ENCODE peak calls at places on chromosomes 6 and 20, in six cellular contexts. One of them, this sample, is unnamed. For H3K4me1, the result is how much of the 10 kb centered on the place peaks cover.

GRCh38 chr20:41141153-41141815 is 3.9 kb downstream of the PLCG1 start:
- DNase-seq in astrocyte: peak
- DNase-seq in fibroblast of lung: peak
- DNase-seq in keratinocyte: no peak
- DNase-seq in mammary epithelial cell: no peak
- DNase-seq in MM.1S: no peak
- DNase-seq in this sample: peak

GRCh38 chr6:108564178-108564577 is 3.5 kb downstream of the FOXO3 start:
- DNase-seq in MM.1S: peak
- DNase-seq in fibroblast of lung: peak
- DNase-seq in astrocyte: peak
- DNase-seq in mammary epithelial cell: peak
- DNase-seq in keratinocyte: peak
- DNase-seq in this sample: no peak

GRCh38 chr20:4957939-4958362 is 43.4 kb downstream of the SLC23A2 start:
- DNase-seq in keratinocyte: no peak
- DNase-seq in mammary epithelial cell: no peak
- DNase-seq in astrocyte: peak
- DNase-seq in MM.1S: no peak
- DNase-seq in fibroblast of lung: peak
- DNase-seq in this sample: no peak

GRCh38 chr6:57262491-57262890 is 40.4 kb upstream of the RAB23 start:
- DNase-seq in MM.1S: no peak
- DNase-seq in mammary epithelial cell: no peak
- DNase-seq in fibroblast of lung: peak
- DNase-seq in keratinocyte: no peak
- DNase-seq in astrocyte: no peak
- DNase-seq in this sample: no peak

GRCh38 chr20:23286346-23286745 is 64.2 kb upstream of the NXT1 start:
- DNase-seq in MM.1S: no peak
- DNase-seq in mammary epithelial cell: no peak
- DNase-seq in fibroblast of lung: no peak
- DNase-seq in astrocyte: no peak
- DNase-seq in keratinocyte: no peak
- DNase-seq in this sample: no peak

GRCh38 chr20:61373956-61374545 is 122.0 kb downstream of the CDH4 start:
- DNase-seq in mammary epithelial cell: no peak
- DNase-seq in MM.1S: no peak
- DNase-seq in astrocyte: no peak
- DNase-seq in keratinocyte: no peak
- DNase-seq in fibroblast of lung: no peak
- DNase-seq in this sample: no peak

GRCh38 chr6:108492131-108492766 is 68.5 kb upstream of the FOXO3 start:
- DNase-seq in keratinocyte: no peak
- DNase-seq in fibroblast of lung: peak
- DNase-seq in mammary epithelial cell: peak
- DNase-seq in MM.1S: peak
- DNase-seq in astrocyte: peak
- DNase-seq in this sample: peak

GRCh38 chr6:87082160-87082721 is 12.7 kb downstream of the CGA start:
- DNase-seq in keratinocyte: no peak
- DNase-seq in MM.1S: no peak
- DNase-seq in fibroblast of lung: no peak
- DNase-seq in mammary epithelial cell: no peak
- DNase-seq in astrocyte: no peak
- DNase-seq in this sample: no peak

GRCh38 chr6:3867616-3868502 is 18.7 kb downstream of the FAM50B start:
- DNase-seq in keratinocyte: no peak
- DNase-seq in MM.1S: no peak
- DNase-seq in astrocyte: peak
- DNase-seq in mammary epithelial cell: peak
- DNase-seq in fibroblast of lung: peak
- DNase-seq in this sample: no peak

GRCh38 chr6:66897576-66897975 is 1190.5 kb upstream of the EYS start:
- DNase-seq in mammary epithelial cell: peak
- DNase-seq in fibroblast of lung: peak
- DNase-seq in astrocyte: peak
- DNase-seq in keratinocyte: peak
- DNase-seq in MM.1S: no peak
- DNase-seq in this sample: no peak

GRCh38 chr20:4546342-4546741 is 175.4 kb upstream of the PRND start:
- DNase-seq in MM.1S: no peak
- DNase-seq in mammary epithelial cell: no peak
- DNase-seq in fibroblast of lung: no peak
- DNase-seq in astrocyte: no peak
- DNase-seq in keratinocyte: no peak
- DNase-seq in this sample: no peak

GRCh38 chr6:135173989-135174484 is 7.1 kb upstream of the MYB start:
- DNase-seq in fibroblast of lung: no peak
- DNase-seq in MM.1S: no peak
- DNase-seq in keratinocyte: no peak
- DNase-seq in mammary epithelial cell: no peak
- DNase-seq in astrocyte: no peak
- DNase-seq in this sample: no peak

GRCh38 chr20:33852971-33853813 is 42.0 kb downstream of the CHMP4B start:
- DNase-seq in keratinocyte: no peak
- DNase-seq in astrocyte: peak
- DNase-seq in MM.1S: no peak
- DNase-seq in fibroblast of lung: peak
- DNase-seq in mammary epithelial cell: no peak
- DNase-seq in this sample: no peak

GRCh38 chr6:45479834-45480696 is 102.3 kb upstream of the SUPT3H start:
- DNase-seq in fibroblast of lung: peak
- DNase-seq in mammary epithelial cell: peak
- DNase-seq in MM.1S: no peak
- DNase-seq in astrocyte: peak
- DNase-seq in keratinocyte: no peak
- DNase-seq in this sample: no peak

GRCh38 chr20:18046535-18046934 is 11.2 kb downstream of the OVOL2 start:
- DNase-seq in fibroblast of lung: no peak
- DNase-seq in mammary epithelial cell: no peak
- DNase-seq in MM.1S: no peak
- DNase-seq in keratinocyte: no peak
- DNase-seq in astrocyte: no peak
- DNase-seq in this sample: no peak

GRCh38 chr6:19032486-19033295 is 645.5 kb downstream of the RNF144B start:
- DNase-seq in MM.1S: no peak
- DNase-seq in astrocyte: no peak
- DNase-seq in keratinocyte: no peak
- DNase-seq in mammary epithelial cell: no peak
- DNase-seq in fibroblast of lung: no peak
- DNase-seq in this sample: no peak

GRCh38 chr6:14738497-14738896 is 507.4 kb upstream of the JARID2 start:
- DNase-seq in fibroblast of lung: no peak
- DNase-seq in astrocyte: no peak
- DNase-seq in keratinocyte: no peak
- DNase-seq in mammary epithelial cell: no peak
- DNase-seq in MM.1S: no peak
- DNase-seq in this sample: no peak

GRCh38 chr6:110609101-110609500 is 132.7 kb upstream of the SLC22A16 start:
- DNase-seq in mammary epithelial cell: no peak
- DNase-seq in keratinocyte: no peak
- DNase-seq in MM.1S: no peak
- DNase-seq in fibroblast of lung: no peak
- DNase-seq in astrocyte: no peak
- DNase-seq in this sample: no peak

GRCh38 chr6:4636881-4637224 is 139.4 kb upstream of the CDYL start:
- DNase-seq in fibroblast of lung: no peak
- DNase-seq in MM.1S: no peak
- DNase-seq in mammary epithelial cell: no peak
- DNase-seq in keratinocyte: no peak
- DNase-seq in astrocyte: no peak
- DNase-seq in this sample: no peak

GRCh38 chr20:32789896-32790750 is 27.9 kb downstream of the DNMT3B start:
- DNase-seq in fibroblast of lung: peak
- DNase-seq in astrocyte: peak
- DNase-seq in MM.1S: peak
- DNase-seq in mammary epithelial cell: peak
- DNase-seq in keratinocyte: no peak
- DNase-seq in this sample: peak

GRCh38 chr6:136956590-136957573 is 34.8 kb downstream of the SLC35D3 start:
- DNase-seq in mammary epithelial cell: no peak
- DNase-seq in keratinocyte: no peak
- DNase-seq in fibroblast of lung: peak
- DNase-seq in astrocyte: no peak
- DNase-seq in MM.1S: peak
- DNase-seq in this sample: no peak

GRCh38 chr6:37173573-37174195 is 3.7 kb downstream of the PIM1 start:
- DNase-seq in MM.1S: no peak
- DNase-seq in keratinocyte: no peak
- DNase-seq in fibroblast of lung: no peak
- DNase-seq in astrocyte: no peak
- DNase-seq in mammary epithelial cell: no peak
- DNase-seq in this sample: no peak

GRCh38 chr6:25010166-25010565 is 74.4 kb upstream of the RIPOR2 start:
- DNase-seq in mammary epithelial cell: no peak
- DNase-seq in MM.1S: no peak
- DNase-seq in astrocyte: no peak
- DNase-seq in keratinocyte: no peak
- DNase-seq in fibroblast of lung: no peak
- DNase-seq in this sample: no peak

GRCh38 chr6:148943451-148943850 is 196.6 kb downstream of the UST start:
- DNase-seq in MM.1S: no peak
- DNase-seq in fibroblast of lung: peak
- DNase-seq in astrocyte: peak
- DNase-seq in mammary epithelial cell: no peak
- DNase-seq in keratinocyte: no peak
- DNase-seq in this sample: no peak

GRCh38 chr6:8029243-8029870 is 34.8 kb downstream of the BLOC1S5 start:
- DNase-seq in keratinocyte: no peak
- DNase-seq in astrocyte: peak
- DNase-seq in MM.1S: no peak
- DNase-seq in mammary epithelial cell: no peak
- DNase-seq in fibroblast of lung: peak
- DNase-seq in this sample: no peak
- H3K4me2 ChIP-seq in keratinocyte: no peak
- H3K4me2 ChIP-seq in astrocyte: no peak
- H3K4me2 ChIP-seq in MM.1S: no peak
- H3K4me2 ChIP-seq in mammary epithelial cell: no peak
- H3K4me2 ChIP-seq in fibroblast of lung: no peak
- H3K4me2 ChIP-seq in this sample: no peak

GRCh38 chr20:48538058-48538825 is 289.6 kb downstream of the PREX1 start:
- DNase-seq in fibroblast of lung: peak
- DNase-seq in mammary epithelial cell: peak
- DNase-seq in MM.1S: no peak
- DNase-seq in astrocyte: peak
- DNase-seq in keratinocyte: peak
- DNase-seq in this sample: no peak

GRCh38 chr20:48531505-48531904 is 296.3 kb downstream of the PREX1 start:
- DNase-seq in astrocyte: peak
- DNase-seq in mammary epithelial cell: no peak
- DNase-seq in fibroblast of lung: peak
- DNase-seq in keratinocyte: no peak
- DNase-seq in MM.1S: no peak
- DNase-seq in this sample: no peak

GRCh38 chr20:48538856-48539255 is 288.9 kb downstream of the PREX1 start:
- DNase-seq in astrocyte: peak
- DNase-seq in mammary epithelial cell: peak
- DNase-seq in MM.1S: no peak
- DNase-seq in fibroblast of lung: peak
- DNase-seq in keratinocyte: no peak
- DNase-seq in this sample: no peak

GRCh38 chr20:48535556-48535955 is 292.2 kb downstream of the PREX1 start:
- DNase-seq in fibroblast of lung: no peak
- DNase-seq in keratinocyte: no peak
- DNase-seq in astrocyte: no peak
- DNase-seq in MM.1S: no peak
- DNase-seq in mammary epithelial cell: no peak
- DNase-seq in this sample: no peak

GRCh38 chr20:48536206-48536605 is 291.6 kb downstream of the PREX1 start:
- DNase-seq in astrocyte: no peak
- DNase-seq in keratinocyte: no peak
- DNase-seq in mammary epithelial cell: no peak
- DNase-seq in MM.1S: no peak
- DNase-seq in fibroblast of lung: no peak
- DNase-seq in this sample: no peak
- H3K4me1 ChIP-seq in astrocyte: under half
- H3K4me1 ChIP-seq in keratinocyte: under half
- H3K4me1 ChIP-seq in mammary epithelial cell: under half
- H3K4me1 ChIP-seq in MM.1S: under half
- H3K4me1 ChIP-seq in fibroblast of lung: under half
- H3K4me1 ChIP-seq in this sample: under half

DNA sequence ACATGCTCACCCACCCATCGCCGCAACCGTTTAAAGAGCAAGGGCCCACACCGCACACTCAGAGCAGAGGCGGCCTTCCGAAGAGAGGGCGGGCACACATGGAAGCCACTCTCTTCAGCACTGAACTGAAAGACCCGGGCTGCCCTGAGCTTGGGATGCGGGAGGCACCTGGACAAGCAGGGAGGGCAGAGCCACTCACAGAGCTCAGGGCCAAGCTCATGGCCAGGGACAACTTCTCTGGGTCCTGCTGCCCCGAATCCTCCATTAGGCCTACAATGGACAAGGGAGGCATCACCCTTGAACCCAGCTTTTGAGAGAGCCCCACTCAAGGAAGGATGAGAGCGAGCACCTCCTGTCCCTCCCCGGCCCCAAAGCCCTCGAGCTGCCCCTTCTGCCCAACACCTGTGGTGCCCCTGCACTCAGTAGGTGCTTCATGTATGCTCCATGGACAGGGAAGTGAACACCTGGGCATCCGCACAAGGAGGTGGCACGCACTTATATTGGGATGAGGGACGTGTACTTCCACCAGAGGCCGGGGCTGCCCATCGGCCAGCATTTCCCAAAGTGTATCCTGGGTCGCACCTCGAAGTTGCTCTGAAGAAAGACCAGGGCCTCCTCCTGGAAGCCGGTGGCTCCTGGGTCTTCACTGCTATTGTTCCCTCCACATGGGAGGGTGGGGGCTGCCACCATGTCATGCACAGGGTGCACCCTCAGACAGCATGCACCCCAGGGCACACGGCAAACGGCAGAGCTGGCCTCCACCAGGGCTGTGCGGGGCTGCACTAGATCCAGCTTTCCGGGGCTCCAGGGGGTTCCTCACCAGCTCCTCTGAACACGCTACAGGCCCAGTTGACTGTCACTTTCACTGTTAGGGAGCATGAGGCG is 50.2 kb downstream of the YTHDF1 start:
- DNase-seq in MM.1S: no peak
- DNase-seq in astrocyte: no peak
- DNase-seq in fibroblast of lung: no peak
- DNase-seq in mammary epithelial cell: no peak
- DNase-seq in keratinocyte: no peak
- DNase-seq in this sample: no peak
- H3K4me2 ChIP-seq in MM.1S: no peak
- H3K4me2 ChIP-seq in astrocyte: no peak
- H3K4me2 ChIP-seq in fibroblast of lung: no peak
- H3K4me2 ChIP-seq in mammary epithelial cell: no peak
- H3K4me2 ChIP-seq in keratinocyte: no peak
- H3K4me2 ChIP-seq in this sample: no peak

DNA sequence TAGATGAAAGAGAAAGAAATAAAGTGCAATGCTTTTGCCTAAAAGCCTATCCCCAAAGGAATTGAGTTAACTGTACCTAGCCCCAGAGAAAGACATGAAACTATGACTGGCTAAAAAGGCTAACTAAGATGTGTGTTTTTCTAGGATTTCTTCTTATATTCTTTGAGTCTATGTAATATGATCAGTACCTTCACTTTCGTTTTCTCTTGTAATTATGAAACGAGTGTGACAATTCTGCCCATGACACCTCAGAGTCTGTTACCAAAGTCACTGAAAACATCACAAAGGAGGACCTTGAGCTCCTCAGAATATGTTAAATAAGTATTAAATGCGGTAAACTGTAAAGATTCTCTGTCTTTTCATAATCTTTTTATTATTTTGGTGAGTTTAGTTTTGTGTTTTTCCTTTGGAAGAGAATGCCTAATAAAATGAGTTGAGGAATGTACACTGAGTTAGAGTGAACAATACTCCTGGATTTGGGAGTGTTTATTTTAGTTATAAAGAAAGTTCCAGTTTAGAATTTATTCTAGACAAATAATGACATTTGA is 141.3 kb downstream of the FUT9 start:
- DNase-seq in MM.1S: peak
- DNase-seq in keratinocyte: no peak
- DNase-seq in mammary epithelial cell: no peak
- DNase-seq in fibroblast of lung: no peak
- DNase-seq in astrocyte: no peak
- DNase-seq in this sample: no peak
- H3K4me1 ChIP-seq in MM.1S: under half
- H3K4me1 ChIP-seq in keratinocyte: under half
- H3K4me1 ChIP-seq in mammary epithelial cell: under half
- H3K4me1 ChIP-seq in fibroblast of lung: under half
- H3K4me1 ChIP-seq in astrocyte: under half
- H3K4me1 ChIP-seq in this sample: under half

This sample was measured in K562.